ENCODE peak calls at places on chromosomes 7 and 10, in seven cellular contexts. T is upper lobe of left lung, J is H9, Q is HCT116, O is uterus, R is Peyer's patch, L is endodermal cell. W is an unnamed sample. For H3K9me3, the result is how much of the 10 kb centered on the place peaks cover.

GRCh38 chr7:115662676-115663075 is 367.9 kb downstream of the TFEC start:
- DNase-seq in T (no peak), J (no peak), Q (no peak), O (no peak), R (no peak), L (no peak), W (no peak)

GRCh38 chr7:102453319-102453718 is 11.3 kb downstream of the ALKBH4 start:
- DNase-seq in T (no peak), J (no peak), Q (no peak), O (no peak), R (no peak), L (peak), W (no peak)

GRCh38 chr10:49071221-49071761 is 44.0 kb downstream of the VSTM4 start:
- DNase-seq in T (no peak), J (peak), Q (no peak), O (no peak), R (no peak), L (peak), W (no peak)

GRCh38 chr10:79021948-79022499 is 46.7 kb upstream of the ZMIZ1 start:
- DNase-seq in T (no peak), J (no peak), Q (no peak), O (no peak), R (no peak), L (peak), W (no peak)

GRCh38 chr10:32985781-32986350 is 27.8 kb upstream of the ITGB1 start:
- DNase-seq in T (no peak), J (no peak), Q (no peak), O (no peak), R (no peak), L (no peak), W (peak)

GRCh38 chr7:7535688-7536087 is at the start of gene COL28A1:
- DNase-seq in T (no peak), J (no peak), Q (no peak), O (no peak), R (no peak), L (no peak), W (no peak)

GRCh38 chr10:79445217-79445707 is at the start of gene ZCCHC24:
- DNase-seq in T (no peak), J (peak), Q (peak), O (no peak), R (peak), L (peak), W (peak)

GRCh38 chr10:132591166-132591971 is 53.8 kb downstream of the INPP5A start:
- DNase-seq in T (no peak), J (peak), Q (no peak), O (no peak), R (no peak), L (peak), W (no peak)

GRCh38 chr7:132509667-132510066 is 66.6 kb downstream of the PLXNA4 start:
- DNase-seq in T (no peak), J (no peak), Q (no peak), O (no peak), R (no peak), L (no peak), W (no peak)

GRCh38 chr10:114115661-114116060 is 58.3 kb downstream of the CCDC186 start:
- DNase-seq in T (no peak), J (no peak), Q (no peak), O (no peak), R (no peak), L (no peak), W (no peak)

DNA sequence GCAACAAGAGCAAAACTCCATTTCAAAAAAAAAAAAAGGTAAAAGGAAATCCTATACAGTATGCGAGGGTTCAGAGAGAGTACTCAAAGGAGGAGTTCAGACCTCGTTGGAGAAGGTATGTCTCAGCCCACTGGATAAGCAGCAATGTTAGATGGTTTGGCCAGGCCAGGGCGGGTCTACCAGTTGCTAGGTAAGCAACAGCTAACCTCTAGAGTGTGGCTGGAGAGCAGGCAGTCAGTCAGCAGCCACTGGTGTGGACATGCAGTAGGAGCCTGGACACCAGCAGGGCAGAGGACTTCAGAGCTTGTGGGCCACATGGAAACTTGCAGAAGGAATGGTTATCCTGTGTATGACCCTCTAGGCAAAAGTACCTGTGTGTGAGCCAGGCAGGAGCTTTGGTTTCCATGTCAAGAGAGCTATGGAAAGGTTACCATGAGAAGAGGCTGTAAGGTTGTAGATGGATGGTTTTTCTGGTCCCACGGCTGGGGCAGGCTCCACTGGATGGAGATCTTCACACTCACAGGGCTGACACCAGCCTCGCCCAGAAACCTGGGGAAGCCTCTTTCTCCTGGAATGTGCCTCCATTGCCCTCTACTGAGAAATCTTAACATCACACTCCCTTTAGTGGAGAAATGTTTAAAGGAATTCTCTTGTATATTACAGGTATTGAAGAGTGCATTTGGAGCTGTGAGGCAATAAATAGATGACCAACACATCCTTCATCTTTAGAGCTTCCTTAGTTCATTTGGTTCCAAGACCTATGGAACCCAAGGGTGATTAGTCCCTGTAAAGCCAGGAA is 63.6 kb downstream of the CCDC186 start:
- DNase-seq in T (no peak), J (no peak), Q (no peak), O (no peak), R (no peak), L (peak), W (peak)
- TF ChIP-seq CTCF in T (no peak), J (peak), Q (peak), O (no peak), R (peak), L (peak), W (peak)

DNA sequence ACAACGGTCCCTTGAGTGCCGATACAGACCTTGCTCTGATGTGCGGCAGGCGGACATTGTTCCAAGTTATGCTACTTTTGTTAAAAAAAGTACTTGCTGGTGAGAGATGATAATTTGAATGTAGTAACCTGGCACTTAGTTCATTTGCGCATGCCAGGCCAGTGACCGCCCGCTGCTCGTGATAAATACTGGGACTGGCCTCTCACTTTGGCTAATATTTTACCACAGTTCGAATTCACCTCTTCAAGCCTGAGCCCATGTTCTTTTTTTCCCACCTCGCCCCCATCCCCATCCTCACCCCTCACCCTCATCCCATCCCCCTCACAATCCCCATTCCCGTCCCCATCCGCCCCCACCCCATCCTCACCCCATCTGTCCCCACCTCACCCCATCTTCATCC is 126.4 kb downstream of the DNAJB6 start:
- DNase-seq in T (no peak), J (no peak), Q (no peak), O (no peak), R (no peak), L (no peak), W (no peak)
- H3K9me3 ChIP-seq in T (under half), J (under half), Q (under half), O (under half), R (under half), L (under half), W (under half)

GRCh38 chr7:85191383-85191782 is 4.5 kb upstream of the SEMA3D start:
- DNase-seq in T (no peak), J (no peak), Q (peak), O (no peak), R (no peak), L (no peak), W (peak)
- TF ChIP-seq CTCF in T (peak), J (peak), Q (peak), O (no peak), R (peak), L (peak), W (peak)

GRCh38 chr7:157603005-157603404 is 266.2 kb downstream of the DNAJB6 start:
- DNase-seq in T (no peak), J (no peak), Q (no peak), O (no peak), R (no peak), L (no peak), W (no peak)
- H3K9me3 ChIP-seq in T (under half), J (under half), Q (under half), O (under half), R (under half), L (under half), W (under half)

W was measured in OCI-LY7.